ENCODE peak calls at places on chromosomes 6 and 20, in eight cellular contexts. R, S, Q, O, K, V, H and M are unnamed samples.

GRCh38 chr6:693737-694038 is 749 bp upstream of the EXOC2 start:
- DNase-seq in R (no peak), K (no peak), S (no peak), Q (no peak), O (peak; percentile 32), V (no peak), H (no peak), M (no peak)

GRCh38 chr6:165118736-165119135 is 190.7 kb downstream of the C6orf118 start:
- DNase-seq in R (no peak), V (no peak), H (no peak), S (no peak), Q (no peak), O (no peak), K (no peak), M (no peak)

GRCh38 chr20:34165246-34165645 is 53.2 kb upstream of the EIF2S2 start:
- DNase-seq in S (no peak), O (no peak), V (no peak), Q (no peak), K (no peak), R (no peak), H (no peak), M (no peak)

GRCh38 chr20:24160563-24161355 is 172.2 kb upstream of the GGTLC1 start:
- DNase-seq in K (peak; percentile 37), R (peak; percentile 66), S (peak; percentile 63), O (peak; percentile 61), Q (peak; percentile 17), V (peak; percentile 74), H (no peak), M (no peak)

GRCh38 chr6:53573299-53573698 is 28.4 kb upstream of the GCLC start:
- DNase-seq in H (no peak), K (no peak), O (no peak), V (no peak), Q (peak; percentile 36), R (peak; percentile 49), S (no peak), M (no peak)

GRCh38 chr6:108027594-108027993 is 46.9 kb downstream of the OSTM1 start:
- DNase-seq in Q (no peak), S (no peak), V (no peak), O (peak; percentile 70), H (no peak), K (no peak), R (no peak), M (no peak)

GRCh38 chr6:34110610-34111009 is 35.3 kb downstream of the GRM4 start:
- DNase-seq in O (no peak), V (no peak), H (no peak), K (no peak), S (no peak), Q (no peak), R (no peak), M (no peak)

GRCh38 chr6:141561154-141561553 is 571.6 kb upstream of the GJE1 start:
- DNase-seq in Q (no peak), H (no peak), S (no peak), K (no peak), O (no peak), R (no peak), V (no peak), M (no peak)

GRCh38 chr20:64081620-64081964 is 1.7 kb downstream of the OPRL1 start:
- DNase-seq in S (no peak), K (no peak), R (no peak), Q (no peak), O (no peak), V (no peak), H (no peak), M (no peak)

GRCh38 chr6:37289931-37290330 is 32.0 kb upstream of the TMEM217 start:
- DNase-seq in H (no peak), K (no peak), S (no peak), Q (no peak), O (no peak), V (no peak), R (no peak), M (no peak)

GRCh38 chr6:17394192-17394611 is 807 bp downstream of the CAP2 start:
- DNase-seq in H (no peak), S (no peak), R (peak; percentile 70), V (peak; percentile 74), O (peak; percentile 49), Q (peak; percentile 6), K (peak; percentile 48), M (peak; percentile 87)

GRCh38 chr6:157637516-157637915 is 185.5 kb upstream of the SNX9 start:
- DNase-seq in O (no peak), V (no peak), K (no peak), R (no peak), H (no peak), S (no peak), Q (no peak), M (no peak)

GRCh38 chr6:149484733-149485700 is at the start of gene ZC3H12D:
- DNase-seq in S (no peak), K (no peak), Q (no peak), O (peak; percentile 85), R (no peak), V (peak; percentile 81), H (peak; percentile 69), M (no peak)
- TF ChIP-seq CTCF in S (no peak), K (no peak), Q (no peak), O (peak; percentile 35), R (no peak), V (no peak), H (peak; percentile 41), M (peak; percentile 33)

DNA sequence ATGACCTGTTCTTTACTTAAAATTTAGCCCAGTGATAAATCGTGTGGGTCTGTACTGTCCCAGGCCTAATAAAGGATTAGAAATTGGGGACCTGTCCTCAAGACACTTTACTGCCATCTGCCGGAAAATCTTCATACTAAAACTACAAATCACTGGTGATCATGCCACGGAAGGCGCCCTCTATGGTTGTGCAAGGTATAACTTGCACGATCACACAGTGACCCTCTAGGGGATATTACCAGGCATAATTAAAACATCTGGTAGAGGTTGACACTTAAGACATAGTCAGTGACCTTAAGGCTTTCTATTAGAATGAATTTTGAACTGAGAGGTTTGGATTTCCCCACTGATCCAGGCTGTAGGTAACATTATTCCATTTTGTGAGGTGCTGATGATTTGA is 172.6 kb downstream of the BMP2 start:
- DNase-seq in Q (peak; percentile 10), O (no peak), S (no peak), H (no peak), R (peak; percentile 52), K (no peak), V (no peak), M (no peak)
- TF ChIP-seq CTCF in Q (peak; percentile 50), O (no peak), S (peak; percentile 20), H (no peak), R (peak; percentile 70), K (peak; percentile 65), V (peak; percentile 25), M (peak; percentile 42)

GRCh38 chr6:15276036-15276435 is 30.2 kb downstream of the JARID2 start:
- DNase-seq in S (no peak), V (no peak), R (no peak), Q (no peak), H (no peak), O (no peak), K (no peak), M (no peak)

GRCh38 chr6:15279047-15279661 is 33.3 kb downstream of the JARID2 start:
- DNase-seq in H (no peak), O (no peak), V (no peak), K (no peak), R (no peak), Q (no peak), S (no peak), M (no peak)

GRCh38 chr6:15272562-15272961 is 26.7 kb downstream of the JARID2 start:
- DNase-seq in H (no peak), K (no peak), V (no peak), R (no peak), Q (no peak), O (no peak), S (no peak), M (no peak)

GRCh38 chr6:15270402-15270801 is 24.5 kb downstream of the JARID2 start:
- DNase-seq in K (no peak), Q (no peak), R (no peak), H (no peak), V (no peak), O (no peak), S (no peak), M (no peak)

GRCh38 chr6:15274696-15275387 is 29.0 kb downstream of the JARID2 start:
- DNase-seq in S (no peak), Q (no peak), V (peak; percentile 38), H (no peak), K (no peak), R (no peak), O (no peak), M (no peak)
- TF ChIP-seq CTCF in S (no peak), Q (peak; percentile 55), V (peak; percentile 34), H (no peak), K (no peak), R (no peak), O (no peak), M (peak; percentile 36)

GRCh38 chr20:2892376-2892775 is 19.1 kb downstream of the PTPRA start:
- DNase-seq in K (no peak), Q (no peak), O (no peak), H (no peak), V (no peak), S (no peak), R (no peak), M (no peak)
- TF ChIP-seq CTCF in K (no peak), Q (no peak), O (no peak), H (no peak), V (no peak), S (no peak), R (no peak), M (no peak)